ENCODE peak calls at places on chromosomes 4 and X, in four cellular contexts. One of them, this sample, is unnamed.

GRCh38 chrX:68831405-68832100 is 2.7 kb downstream of the EFNB1 start:
- DNase-seq in Right ventricle myocardium superior: no peak
- DNase-seq in A549: no peak
- DNase-seq in GM03348: no peak
- DNase-seq in this sample: no peak

GRCh38 chrX:10512258-10512657 is 108.1 kb downstream of the MID1 start:
- DNase-seq in GM03348: no peak
- DNase-seq in Right ventricle myocardium superior: no peak
- DNase-seq in A549: no peak
- DNase-seq in this sample: no peak

GRCh38 chr4:123628288-123628687 is 231.7 kb downstream of the SPRY1 start:
- DNase-seq in GM03348: no peak
- DNase-seq in Right ventricle myocardium superior: no peak
- DNase-seq in A549: no peak
- DNase-seq in this sample: no peak

GRCh38 chr4:27684501-27685077 is 823.9 kb downstream of the STIM2 start:
- DNase-seq in Right ventricle myocardium superior: peak; percentile 30
- DNase-seq in GM03348: peak; percentile 48
- DNase-seq in A549: peak; percentile 58
- DNase-seq in this sample: peak; percentile 8

GRCh38 chr4:184067931-184068554 is 149.6 kb downstream of the ENPP6 start:
- DNase-seq in A549: no peak
- DNase-seq in GM03348: no peak
- DNase-seq in Right ventricle myocardium superior: no peak
- DNase-seq in this sample: peak; percentile 7

GRCh38 chr4:47525154-47525819 is 40.2 kb downstream of the ATP10D start:
- DNase-seq in Right ventricle myocardium superior: no peak
- DNase-seq in A549: peak; percentile 29
- DNase-seq in GM03348: peak; percentile 68
- DNase-seq in this sample: peak; percentile 82

GRCh38 chr4:36610628-36611027 is 329.2 kb downstream of the DTHD1 start:
- DNase-seq in Right ventricle myocardium superior: no peak
- DNase-seq in GM03348: no peak
- DNase-seq in A549: no peak
- DNase-seq in this sample: no peak

GRCh38 chr4:174318829-174319764 is 35.4 kb downstream of the CEP44 start:
- DNase-seq in Right ventricle myocardium superior: no peak
- DNase-seq in GM03348: peak; percentile 38
- DNase-seq in A549: peak; percentile 36
- DNase-seq in this sample: peak; percentile 37

GRCh38 chr4:16250665-16251365 is 24.5 kb upstream of the TAPT1 start:
- DNase-seq in Right ventricle myocardium superior: no peak
- DNase-seq in A549: peak; percentile 65
- DNase-seq in GM03348: no peak
- DNase-seq in this sample: no peak

GRCh38 chr4:42315231-42315630 is 82.1 kb upstream of the SHISA3 start:
- DNase-seq in GM03348: no peak
- DNase-seq in A549: no peak
- DNase-seq in Right ventricle myocardium superior: no peak
- DNase-seq in this sample: no peak

GRCh38 chr4:23097251-23097650 is 404.5 kb downstream of the GBA3 start:
- DNase-seq in A549: peak; percentile 5
- DNase-seq in GM03348: peak; percentile 39
- DNase-seq in Right ventricle myocardium superior: no peak
- DNase-seq in this sample: peak; percentile 20

GRCh38 chrX:17397074-17397473 is 22.1 kb downstream of the NHS start:
- DNase-seq in A549: peak; percentile 19
- DNase-seq in Right ventricle myocardium superior: no peak
- DNase-seq in GM03348: peak; percentile 12
- DNase-seq in this sample: no peak

GRCh38 chr4:34046580-34046979 is 2197.7 kb downstream of the ARAP2 start:
- DNase-seq in A549: peak; percentile 57
- DNase-seq in GM03348: peak; percentile 19
- DNase-seq in Right ventricle myocardium superior: no peak
- DNase-seq in this sample: no peak

GRCh38 chr4:76729991-76730390 is 168.0 kb downstream of the SOWAHB start:
- DNase-seq in GM03348: no peak
- DNase-seq in Right ventricle myocardium superior: no peak
- DNase-seq in A549: no peak
- DNase-seq in this sample: no peak